ENCODE peak calls at places on chromosome 17, in six cellular contexts. C is left lung, Q is endothelial cell, P is NCI-H460, T is NCI-H748 treated with DMSO at 0.1 percent for 48 hours, K is AG04450. Z is an unnamed sample.

GRCh38 chr17:82930043-82930923 is 90.5 kb upstream of the ZNF750 start:
- DNase-seq in C (peak; percentile 71), Q (no peak), K (no peak), T (no peak), P (no peak), Z (no peak)

GRCh38 chr17:8799001-8799850 is at the start of gene MFSD6L:
- DNase-seq in Q (no peak), K (no peak), T (no peak), P (no peak), C (no peak), Z (no peak)

GRCh38 chr17:2723997-2724782 is 12.6 kb upstream of the CLUH start:
- DNase-seq in C (peak; percentile 80), K (no peak), T (no peak), Q (peak; percentile 60), P (no peak), Z (no peak)

GRCh38 chr17:29677139-29677834 is 54.6 kb upstream of the CORO6 start:
- DNase-seq in Q (no peak), K (no peak), T (no peak), P (no peak), C (no peak), Z (no peak)

GRCh38 chr17:67534941-67535340 is 157.9 kb downstream of the PITPNC1 start:
- DNase-seq in C (no peak), Q (no peak), K (no peak), T (no peak), P (no peak), Z (no peak)

GRCh38 chr17:80952291-80952690 is 39.4 kb upstream of the CHMP6 start:
- DNase-seq in T (no peak), Q (no peak), C (no peak), K (no peak), P (no peak), Z (no peak)

GRCh38 chr17:11244781-11245180 is 3.8 kb downstream of the SHISA6 start:
- DNase-seq in T (no peak), K (no peak), P (no peak), C (no peak), Q (no peak), Z (no peak)

GRCh38 chr17:46159686-46160085 is 33.5 kb downstream of the KANSL1 start:
- DNase-seq in K (peak; percentile 54), P (no peak), T (no peak), C (no peak), Q (no peak), Z (peak; percentile 30)

GRCh38 chr17:34110315-34110714 is 144.8 kb upstream of the CCL2 start:
- DNase-seq in T (no peak), C (no peak), P (no peak), Q (no peak), K (no peak), Z (no peak)

GRCh38 chr17:35586569-35587073 is 501 bp upstream of the AP2B1 start:
- DNase-seq in C (no peak), K (no peak), P (no peak), T (no peak), Q (no peak), Z (peak; percentile 3)

GRCh38 chr17:50693041-50693682 is 14.6 kb downstream of the ANKRD40 start:
- DNase-seq in P (no peak), T (no peak), Q (no peak), K (no peak), C (no peak), Z (no peak)

GRCh38 chr17:50926523-50926922 is 60.4 kb upstream of the TOB1 start:
- DNase-seq in K (no peak), T (no peak), P (no peak), C (peak; percentile 42), Q (no peak), Z (no peak)

GRCh38 chr17:75315541-75316243 is 26.5 kb upstream of the SLC25A19 start:
- DNase-seq in Q (no peak), T (no peak), P (no peak), K (no peak), C (no peak), Z (no peak)

GRCh38 chr17:42372142-42372541 is 16.1 kb downstream of the STAT3 start:
- DNase-seq in P (no peak), C (no peak), Q (no peak), K (no peak), T (no peak), Z (no peak)

Z was measured in SJSA1.